ENCODE peak calls at places on chromosome 10, in eight cellular contexts. W is activated T-cell treated with anti-CD3 and anti-CD28 coated beads for 1 hour, U is fibroblast of lung, F is NCI-H460, Z is activated T-helper 1 cell treated with Interleukin-2 at 50 U/mL for 16 hours, N is cardiac muscle cell, M is NCI-H774, O is caudate nucleus. A is an unnamed sample.

GRCh38 chr10:43760514-43760913 is 111.8 kb upstream of the ZNF32 start:
- DNase-seq in O (no peak), U (no peak), Z (no peak), M (no peak), F (no peak), W (no peak), N (no peak), A (no peak)

GRCh38 chr10:13993169-13993568 is 337.6 kb downstream of the FRMD4A start:
- DNase-seq in O (no peak), U (peak; percentile 88), M (no peak), W (no peak), F (no peak), Z (no peak), N (no peak), A (no peak)

GRCh38 chr10:1102836-1103235 is 46.7 kb downstream of the WDR37 start:
- DNase-seq in F (no peak), U (peak; percentile 9), M (peak; percentile 24), O (no peak), N (no peak), Z (no peak), W (no peak), A (no peak)

GRCh38 chr10:50972591-50972990 is 87.2 kb upstream of the A1CF start:
- DNase-seq in W (no peak), U (no peak), Z (no peak), M (no peak), N (no peak), O (no peak), F (no peak), A (no peak)

GRCh38 chr10:109899578-109900355 is 23.5 kb downstream of the XPNPEP1 start:
- DNase-seq in F (no peak), U (peak; percentile 47), W (no peak), O (no peak), Z (no peak), M (no peak), N (no peak), A (no peak)

GRCh38 chr10:86413046-86413728 is 46.6 kb upstream of the GRID1 start:
- DNase-seq in W (no peak), M (no peak), U (peak; percentile 45), Z (no peak), N (no peak), O (no peak), F (no peak), A (no peak)

GRCh38 chr10:52729259-52730104 is 43.1 kb downstream of the MBL2 start:
- DNase-seq in M (peak; percentile 33), Z (no peak), W (no peak), O (no peak), F (peak; percentile 22), U (peak; percentile 68), N (peak; percentile 41), A (no peak)

GRCh38 chr10:116947838-116948529 is 57.0 kb downstream of the SHTN1 start:
- DNase-seq in U (peak; percentile 28), Z (no peak), O (no peak), F (peak; percentile 20), N (no peak), W (no peak), M (no peak), A (no peak)

GRCh38 chr10:19974138-19974537 is 157.9 kb downstream of the PLXDC2 start:
- DNase-seq in Z (no peak), M (no peak), W (no peak), O (no peak), N (no peak), F (no peak), U (no peak), A (no peak)

GRCh38 chr10:124708246-124708779 is 35.9 kb downstream of the FAM53B start:
- DNase-seq in N (no peak), M (no peak), W (no peak), Z (no peak), O (no peak), F (no peak), U (peak; percentile 31), A (peak; percentile 39)

GRCh38 chr10:43024942-43025700 is 51.7 kb upstream of the RET start:
- DNase-seq in U (no peak), N (no peak), F (no peak), Z (no peak), M (no peak), O (no peak), W (no peak), A (no peak)

GRCh38 chr10:10846476-10846875 is 171.2 kb upstream of the CELF2 start:
- DNase-seq in O (no peak), N (no peak), U (no peak), F (no peak), M (no peak), Z (no peak), W (no peak), A (no peak)

GRCh38 chr10:86763404-86763803 is 7.0 kb downstream of the BMPR1A start:
- DNase-seq in U (no peak), O (no peak), F (no peak), W (no peak), Z (no peak), N (no peak), M (no peak), A (no peak)

GRCh38 chr10:8224591-8224990 is 170.1 kb downstream of the GATA3 start:
- DNase-seq in N (no peak), Z (no peak), O (no peak), W (no peak), F (no peak), U (no peak), M (no peak), A (no peak)

GRCh38 chr10:72242675-72243074 is 26.6 kb upstream of the ASCC1 start:
- DNase-seq in N (no peak), W (no peak), Z (no peak), O (no peak), U (peak; percentile 83), M (no peak), F (no peak), A (no peak)

GRCh38 chr10:33509231-33509871 is 174.9 kb upstream of the NRP1 start:
- DNase-seq in F (peak; percentile 30), O (no peak), W (no peak), Z (no peak), U (peak; percentile 80), M (peak; percentile 79), N (no peak), A (no peak)

GRCh38 chr10:60661627-60662026 is 116.7 kb upstream of the CDK1 start:
- DNase-seq in Z (no peak), M (no peak), F (no peak), O (no peak), N (no peak), W (no peak), U (peak; percentile 22), A (no peak)

GRCh38 chr10:58516118-58516517 is 3.4 kb downstream of the BICC1 start:
- DNase-seq in U (no peak), O (no peak), W (no peak), F (no peak), Z (no peak), M (no peak), N (no peak), A (no peak)

GRCh38 chr10:122544493-122544892 is 16.1 kb upstream of the DMBT1 start:
- DNase-seq in W (no peak), F (no peak), N (no peak), U (no peak), O (no peak), M (no peak), Z (no peak), A (no peak)

GRCh38 chr10:15805395-15806058 is 54.8 kb downstream of the MINDY3 start:
- DNase-seq in O (no peak), F (no peak), N (no peak), U (no peak), M (no peak), Z (no peak), W (no peak), A (no peak)